ENCODE peak calls at places on chromosome 18, in four cellular contexts. E is AG04449; Z is activated CD4-positive, alpha-beta memory T cell treated with anti-CD3 and anti-CD28 coated beads, Interleukin-2, amount 10 ng/mL, durations not matched to agents 7 days and 5 days; A is GM12865. W is an unnamed sample.

GRCh38 chr18:35616664-35617423 is 35.3 kb downstream of the GALNT1 start:
- DNase-seq in Z (peak; percentile 67), E (peak; percentile 75), A (peak; percentile 92), W (peak; percentile 89)

GRCh38 chr18:6728809-6729246 is 688 bp upstream of the ARHGAP28 start:
- DNase-seq in E (no peak), Z (no peak), A (no peak), W (no peak)

GRCh38 chr18:67608909-67609308 is 92.4 kb upstream of the DSEL start:
- DNase-seq in Z (no peak), E (no peak), A (no peak), W (no peak)

GRCh38 chr18:50806208-50806616 is 13.6 kb downstream of the MRO start:
- DNase-seq in Z (no peak), A (peak; percentile 51), E (no peak), W (no peak)

GRCh38 chr18:63749489-63749888 is 25.7 kb upstream of the SERPINB7 start:
- DNase-seq in A (no peak), Z (no peak), E (no peak), W (no peak)

GRCh38 chr18:68564961-68565360 is 149.9 kb downstream of the TMX3 start:
- DNase-seq in E (peak; percentile 28), A (no peak), Z (no peak), W (peak; percentile 9)

GRCh38 chr18:8839285-8839684 is 133.9 kb downstream of the MTCL1 start:
- DNase-seq in E (no peak), A (no peak), Z (no peak), W (no peak)

GRCh38 chr18:33838084-33838483 is 260.1 kb downstream of the ASXL3 start:
- DNase-seq in E (no peak), A (peak; percentile 52), Z (no peak), W (no peak)

GRCh38 chr18:56748698-56749268 is 97.6 kb downstream of the WDR7 start:
- DNase-seq in E (peak; percentile 0), Z (no peak), A (peak; percentile 33), W (peak; percentile 10)

GRCh38 chr18:75132471-75132870 is 76.5 kb downstream of the PTGR3 start:
- DNase-seq in E (no peak), Z (no peak), A (no peak), W (no peak)

GRCh38 chr18:11946756-11947155 is 34.6 kb upstream of the IMPA2 start:
- DNase-seq in Z (no peak), E (no peak), A (no peak), W (no peak)

GRCh38 chr18:74196220-74197119 is 48.1 kb downstream of the TIMM21 start:
- DNase-seq in E (no peak), A (peak; percentile 64), Z (peak; percentile 52), W (no peak)

GRCh38 chr18:5425721-5426120 is 118.1 kb downstream of the EPB41L3 start:
- DNase-seq in A (no peak), Z (no peak), E (no peak), W (no peak)

GRCh38 chr18:13608791-13609552 is 117.4 kb downstream of the FAM210A start:
- DNase-seq in E (no peak), Z (peak; percentile 65), A (peak; percentile 67), W (no peak)

GRCh38 chr18:62109676-62110075 is 77.2 kb downstream of the PIGN start:
- DNase-seq in A (no peak), Z (no peak), E (peak; percentile 23), W (no peak)

GRCh38 chr18:5059540-5060032 is 137.5 kb downstream of the AKAIN1 start:
- DNase-seq in Z (no peak), E (no peak), A (no peak), W (no peak)

GRCh38 chr18:32899819-32900218 is 127.0 kb upstream of the KLHL14 start:
- DNase-seq in Z (no peak), A (no peak), E (no peak), W (no peak)

GRCh38 chr18:25454728-25455127 is 102.8 kb upstream of the ZNF521 start:
- DNase-seq in E (no peak), Z (no peak), A (no peak), W (no peak)

GRCh38 chr18:13378150-13378549 is 159.6 kb downstream of the LDLRAD4 start:
- DNase-seq in A (no peak), E (no peak), Z (no peak), W (no peak)

GRCh38 chr18:51603111-51603510 is 405.6 kb upstream of the MEX3C start:
- DNase-seq in A (no peak), Z (no peak), E (no peak), W (no peak)

GRCh38 chr18:3442894-3443293 is 7.1 kb upstream of the TGIF1 start:
- DNase-seq in E (no peak), Z (no peak), A (no peak), W (no peak)

GRCh38 chr18:41938445-41938844 is 16.6 kb upstream of the PIK3C3 start:
- DNase-seq in E (peak; percentile 92), Z (no peak), A (no peak), W (peak; percentile 96)

GRCh38 chr18:3248062-3248669 is 565 bp downstream of the MYL12A start:
- DNase-seq in Z (no peak), E (no peak), A (peak; percentile 56), W (no peak)

GRCh38 chr18:8707946-8708345 is 2.6 kb downstream of the MTCL1 start:
- DNase-seq in Z (no peak), E (no peak), A (no peak), W (no peak)

GRCh38 chr18:9362869-9363268 is 28.3 kb downstream of the TWSG1 start:
- DNase-seq in A (no peak), E (no peak), Z (no peak), W (no peak)

GRCh38 chr18:9839806-9840205 is 46.0 kb upstream of the TXNDC2 start:
- DNase-seq in E (no peak), A (no peak), Z (no peak), W (no peak)

GRCh38 chr18:24837065-24837464 is 376.6 kb downstream of the HRH4 start:
- DNase-seq in A (no peak), Z (no peak), E (peak; percentile 72), W (peak; percentile 10)

GRCh38 chr18:80159713-80160636 is 50.9 kb downstream of the ADNP2 start:
- DNase-seq in A (peak; percentile 51), E (no peak), Z (peak; percentile 44), W (no peak)